ENCODE peak calls at places on chromosomes 2 and 18, in ten cellular contexts. J, Y, Z, V, T, P, A, K, D and C are unnamed samples.

GRCh38 chr2:160406591-160407392 is 86.8 kb downstream of the RBMS1 start:
- DNase-seq in V (peak; percentile 81), J (peak; percentile 63), T (peak; percentile 85), P (no peak), Y (peak; percentile 66), D (peak; percentile 80), A (peak; percentile 80), K (peak; percentile 58), Z (peak; percentile 83), C (peak; percentile 85)

GRCh38 chr2:72602711-72603110 is 223.1 kb downstream of the EXOC6B start:
- DNase-seq in J (no peak), V (no peak), T (no peak), D (no peak), Y (no peak), A (no peak), P (no peak), Z (no peak), K (no peak), C (no peak)

GRCh38 chr18:12391487-12392136 is 14.6 kb upstream of the AFG3L2 start:
- DNase-seq in T (peak; percentile 83), D (peak; percentile 78), Z (peak; percentile 81), J (peak; percentile 77), Y (peak; percentile 89), P (no peak), A (peak; percentile 62), V (peak; percentile 66), K (peak; percentile 58), C (peak; percentile 76)

GRCh38 chr18:50009772-50010171 is 185.2 kb downstream of the MYO5B start:
- DNase-seq in K (peak; percentile 71), T (peak; percentile 37), A (peak; percentile 22), J (peak; percentile 47), Z (peak; percentile 45), V (peak; percentile 16), D (peak; percentile 82), P (no peak), Y (peak; percentile 54), C (peak; percentile 26)

GRCh38 chr18:73940721-73941120 is 206.9 kb downstream of the FBXO15 start:
- DNase-seq in V (no peak), Z (no peak), Y (peak; percentile 23), K (no peak), T (no peak), D (no peak), J (no peak), A (no peak), P (no peak), C (no peak)

GRCh38 chr2:134706587-134707329 is 12.0 kb downstream of the TMEM163 start:
- DNase-seq in A (no peak), Z (peak; percentile 28), J (peak; percentile 55), D (no peak), Y (no peak), P (no peak), T (no peak), K (no peak), V (no peak), C (no peak)

GRCh38 chr2:62724886-62725711 is 19.6 kb downstream of the EHBP1 start:
- DNase-seq in D (peak; percentile 84), A (no peak), Z (no peak), K (peak; percentile 26), P (no peak), V (no peak), Y (peak; percentile 11), J (peak; percentile 52), T (no peak), C (no peak)

GRCh38 chr2:230783101-230783500 is 70.5 kb downstream of the CAB39 start:
- DNase-seq in P (no peak), Y (no peak), V (peak; percentile 51), Z (no peak), T (no peak), K (no peak), J (no peak), D (no peak), A (no peak), C (no peak)

GRCh38 chr2:39913648-39914456 is 134.8 kb upstream of the THUMPD2 start:
- DNase-seq in V (peak; percentile 84), T (peak; percentile 88), P (no peak), D (peak; percentile 54), K (no peak), A (peak; percentile 66), J (peak; percentile 88), Z (peak; percentile 90), Y (peak; percentile 88), C (peak; percentile 82)

GRCh38 chr2:109677815-109678580 is 63.8 kb downstream of the SOWAHC start:
- DNase-seq in V (no peak), D (no peak), K (no peak), A (no peak), Z (no peak), P (no peak), T (no peak), J (no peak), Y (no peak), C (no peak)

GRCh38 chr18:45449761-45450227 is 165.5 kb upstream of the SLC14A2 start:
- DNase-seq in P (no peak), Z (peak; percentile 0), V (peak; percentile 64), A (peak; percentile 47), T (no peak), J (no peak), D (no peak), K (peak; percentile 38), Y (peak; percentile 64), C (peak; percentile 10)

GRCh38 chr18:55927831-55928230 is 339.8 kb upstream of the TCF4 start:
- DNase-seq in T (peak; percentile 14), P (no peak), K (no peak), A (no peak), Y (peak; percentile 73), V (peak; percentile 96), J (no peak), D (no peak), Z (peak; percentile 57), C (peak; percentile 94)

GRCh38 chr2:6772366-6772710 is 93.4 kb downstream of the CMPK2 start:
- DNase-seq in V (no peak), P (no peak), Z (no peak), T (no peak), A (peak; percentile 16), D (peak; percentile 63), K (no peak), Y (no peak), J (peak; percentile 36), C (no peak)

GRCh38 chr2:78992807-78993517 is 32.5 kb upstream of the REG3G start:
- DNase-seq in D (peak; percentile 89), Y (no peak), V (no peak), Z (no peak), P (no peak), A (no peak), K (peak; percentile 55), T (no peak), J (no peak), C (no peak)
- TF ChIP-seq CTCF in D (no peak), Y (no peak), V (no peak), Z (no peak), P (no peak), A (no peak), K (no peak), T (no peak), J (peak; percentile 13), C (no peak)

GRCh38 chr2:88053301-88053700 is 2.3 kb downstream of the KRCC1 start:
- DNase-seq in Z (peak; percentile 62), Y (peak; percentile 69), K (no peak), D (no peak), J (no peak), P (no peak), V (peak; percentile 97), A (no peak), T (peak; percentile 80), C (peak; percentile 97)
- H3K4me3 ChIP-seq in Z (no peak overlapping the region), Y (peak overlapping the region; percentile 18), K (no peak overlapping the region), D (peak overlapping the region; percentile 95), J (no peak overlapping the region), P (peak overlapping the region; percentile 74), V (no peak overlapping the region), A (no peak overlapping the region), T (peak overlapping the region; percentile 87), C (peak overlapping the region; percentile 77)

DNA sequence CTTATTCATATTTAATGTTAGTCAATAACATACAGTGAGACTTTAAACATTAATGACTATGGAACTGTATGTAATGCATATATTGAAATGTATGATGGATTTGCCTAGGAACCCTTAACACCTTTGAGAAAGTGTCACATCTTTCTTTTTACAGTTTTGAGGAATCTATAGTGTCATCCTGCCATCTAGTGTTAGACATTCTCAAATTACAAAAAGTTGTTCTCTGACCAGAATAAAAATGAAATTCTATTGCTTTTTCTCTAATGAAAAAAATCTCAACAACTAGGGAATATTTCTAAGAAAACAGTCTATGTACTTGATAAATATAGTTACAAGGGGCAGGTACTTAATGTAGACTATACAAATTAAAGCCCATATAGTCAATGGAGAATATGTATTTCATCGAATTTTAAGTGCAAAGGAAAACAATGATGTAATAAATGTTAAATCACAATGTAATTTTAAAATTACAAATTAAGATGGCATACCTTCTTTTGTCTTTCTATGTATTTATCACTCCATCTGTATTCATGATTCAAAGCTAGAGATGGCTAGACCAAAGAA is 5.1 kb upstream of the CALCRL start:
- DNase-seq in K (no peak), P (no peak), A (no peak), T (peak; percentile 64), D (no peak), Y (peak; percentile 42), V (peak; percentile 23), J (peak; percentile 50), Z (peak; percentile 62), C (peak; percentile 38)
- TF ChIP-seq CTCF in K (peak; percentile 48), P (no peak), A (peak; percentile 8), T (peak; percentile 49), D (peak; percentile 77), Y (peak; percentile 24), V (peak; percentile 63), J (peak; percentile 72), Z (peak; percentile 37), C (peak; percentile 41)

GRCh38 chr2:46967990-46968647 is 52.5 kb upstream of the MCFD2 start:
- DNase-seq in T (peak; percentile 93), Z (peak; percentile 93), D (no peak), Y (peak; percentile 93), P (peak; percentile 65), K (peak; percentile 80), V (peak; percentile 97), J (peak; percentile 87), A (peak; percentile 74), C (peak; percentile 94)
- H3K4me3 ChIP-seq in T (peak overlapping the region; percentile 9), Z (no peak overlapping the region), D (no peak overlapping the region), Y (no peak overlapping the region), P (peak overlapping the region; percentile 38), K (no peak overlapping the region), V (peak overlapping the region; percentile 38), J (peak overlapping the region; percentile 56), A (no peak overlapping the region), C (peak overlapping the region; percentile 32)